ENCODE peak calls at places on chromosomes 5 and 9, in seven cellular contexts. J is brain microvascular endothelial cell; F is aorta; U is right atrium auricular region; V is CD8-positive, alpha-beta T cell; L is psoas muscle; I is GM23248. X is an unnamed sample.

GRCh38 chr5:95379133-95379532 is 12.0 kb upstream of the FAM81B start:
- DNase-seq in J (no peak), F (no peak), U (no peak), V (no peak), L (no peak), I (no peak), X (no peak)

GRCh38 chr9:134333234-134333873 is 7.1 kb downstream of the RXRA start:
- DNase-seq in J (no peak), F (no peak), U (no peak), V (no peak), L (peak; percentile 50), I (peak; percentile 46), X (no peak)

GRCh38 chr5:21817668-21818419 is 1035.3 kb downstream of the CDH12 start:
- DNase-seq in J (no peak), F (no peak), U (no peak), V (no peak), L (no peak), I (peak; percentile 51), X (no peak)

GRCh38 chr5:141641634-141642278 is 5.0 kb downstream of the RELL2 start:
- DNase-seq in J (peak; percentile 68), F (no peak), U (no peak), V (no peak), L (no peak), I (peak; percentile 80), X (no peak)

GRCh38 chr9:75170898-75171360 is 82.6 kb downstream of the OSTF1 start:
- DNase-seq in J (peak; percentile 85), F (no peak), U (no peak), V (no peak), L (no peak), I (no peak), X (no peak)

GRCh38 chr9:127963359-127964064 is 17.3 kb downstream of the EEIG1 start:
- DNase-seq in J (no peak), F (no peak), U (no peak), V (no peak), L (no peak), I (no peak), X (peak; percentile 55)

GRCh38 chr5:164422400-164422799 is 917.0 kb downstream of the MAT2B start:
- DNase-seq in J (no peak), F (no peak), U (no peak), V (no peak), L (no peak), I (peak; percentile 2), X (no peak)

GRCh38 chr9:79798450-79798849 is 226.7 kb downstream of the TLE4 start:
- DNase-seq in J (no peak), F (no peak), U (no peak), V (no peak), L (no peak), I (no peak), X (no peak)

GRCh38 chr5:17355585-17356346 is 138.3 kb downstream of the BASP1 start:
- DNase-seq in J (peak; percentile 94), F (no peak), U (no peak), V (no peak), L (no peak), I (peak; percentile 81), X (no peak)

GRCh38 chr5:75373862-75374261 is 36.8 kb downstream of the HMGCR start:
- DNase-seq in J (no peak), F (no peak), U (no peak), V (no peak), L (no peak), I (no peak), X (no peak)

GRCh38 chr9:36158917-36159316 is 10.3 kb upstream of the CCIN start:
- DNase-seq in J (no peak), F (no peak), U (no peak), V (no peak), L (no peak), I (peak; percentile 70), X (peak; percentile 64)

GRCh38 chr5:10406636-10407035 is 35.0 kb upstream of the ROPN1L start:
- DNase-seq in J (no peak), F (no peak), U (no peak), V (no peak), L (no peak), I (no peak), X (no peak)

GRCh38 chr5:124808842-124809268 is 62.4 kb upstream of the ZNF608 start:
- DNase-seq in J (no peak), F (no peak), U (no peak), V (no peak), L (no peak), I (no peak), X (no peak)

GRCh38 chr5:33299621-33300208 is 141.1 kb upstream of the TARS1 start:
- DNase-seq in J (peak; percentile 63), F (no peak), U (no peak), V (no peak), L (no peak), I (peak; percentile 83), X (no peak)

GRCh38 chr5:73844165-73844564 is 218.2 kb downstream of the ARHGEF28 start:
- DNase-seq in J (no peak), F (no peak), U (no peak), V (no peak), L (no peak), I (no peak), X (no peak)

GRCh38 chr9:31023793-31024192 is 1360.7 kb upstream of the ACO1 start:
- DNase-seq in J (no peak), F (no peak), U (no peak), V (no peak), L (no peak), I (no peak), X (no peak)

GRCh38 chr5:160325716-160326115 is 13.4 kb upstream of the CCNJL start:
- DNase-seq in J (no peak), F (no peak), U (no peak), V (no peak), L (no peak), I (no peak), X (no peak)

GRCh38 chr9:115992834-115993233 is 160.8 kb upstream of the PAPPA start:
- DNase-seq in J (peak; percentile 60), F (no peak), U (no peak), V (no peak), L (no peak), I (peak; percentile 58), X (no peak)

GRCh38 chr5:100595152-100595811 is 60.1 kb downstream of the FAM174A start:
- DNase-seq in J (peak; percentile 97), F (peak; percentile 68), U (no peak), V (no peak), L (peak; percentile 30), I (peak; percentile 97), X (peak; percentile 70)

GRCh38 chr5:100590867-100591266 is 55.7 kb downstream of the FAM174A start:
- DNase-seq in J (no peak), F (no peak), U (no peak), V (no peak), L (no peak), I (no peak), X (no peak)

GRCh38 chr5:100600289-100600994 is 65.3 kb downstream of the FAM174A start:
- DNase-seq in J (no peak), F (no peak), U (no peak), V (no peak), L (no peak), I (no peak), X (no peak)

GRCh38 chr5:100595812-100596173 is 60.6 kb downstream of the FAM174A start:
- DNase-seq in J (no peak), F (no peak), U (no peak), V (no peak), L (no peak), I (no peak), X (no peak)
- H3K4me3 ChIP-seq in J (peak overlapping the region; percentile 20), F (no peak overlapping the region), U (no peak overlapping the region), V (no peak overlapping the region), L (peak overlapping the region; percentile 57), I (peak overlapping the region; percentile 63), X (peak overlapping the region; percentile 25)

GRCh38 chr9:33105504-33105903 is 29.0 kb upstream of the SMU1 start:
- DNase-seq in J (no peak), F (no peak), U (no peak), V (no peak), L (no peak), I (no peak), X (no peak)

GRCh38 chr9:33107762-33108161 is 31.3 kb upstream of the SMU1 start:
- DNase-seq in J (no peak), F (no peak), U (no peak), V (no peak), L (no peak), I (peak; percentile 42), X (no peak)

GRCh38 chr9:33105939-33106338 is 29.5 kb upstream of the SMU1 start:
- DNase-seq in J (no peak), F (no peak), U (no peak), V (no peak), L (no peak), I (no peak), X (no peak)

GRCh38 chr9:33106827-33107621 is 30.6 kb upstream of the SMU1 start:
- DNase-seq in J (peak; percentile 58), F (peak; percentile 82), U (peak; percentile 73), V (no peak), L (peak; percentile 69), I (peak; percentile 86), X (peak; percentile 68)

DNA sequence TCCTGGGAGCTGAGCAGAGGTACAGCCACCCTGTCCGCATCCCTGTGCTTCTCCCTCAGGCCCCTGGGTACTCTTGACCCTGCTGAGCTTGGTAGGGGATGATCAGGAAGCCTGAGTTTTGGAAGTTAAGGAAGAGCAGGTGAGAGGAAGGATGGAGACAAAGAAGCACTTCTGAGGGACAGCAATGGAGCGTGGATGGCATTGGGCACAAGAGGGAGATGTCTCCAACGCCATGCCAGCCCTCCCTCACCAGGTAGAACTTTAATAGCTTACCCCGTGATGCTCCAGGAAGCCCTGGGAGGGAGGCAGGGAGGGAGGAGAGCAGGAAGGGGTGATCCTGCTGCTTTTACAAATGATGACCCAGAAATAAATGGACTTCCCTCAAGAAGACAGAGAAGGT is 29.9 kb upstream of the SMU1 start:
- DNase-seq in J (no peak), F (no peak), U (no peak), V (no peak), L (no peak), I (no peak), X (no peak)
- H3K27ac ChIP-seq in J (no peak overlapping the region), F (no peak overlapping the region), U (peak overlapping the region; percentile 58), V (no peak overlapping the region), L (peak overlapping the region; percentile 56), I (peak overlapping the region; percentile 82), X (peak overlapping the region; percentile 51)

GRCh38 chr5:14157494-14157782 is 14.3 kb downstream of the TRIO start:
- DNase-seq in J (no peak), F (no peak), U (no peak), V (no peak), L (no peak), I (no peak), X (no peak)
- H3K4me3 ChIP-seq in J (peak overlapping the region; percentile 31), F (no peak overlapping the region), U (no peak overlapping the region), V (no peak overlapping the region), L (peak overlapping the region; percentile 47), I (peak overlapping the region; percentile 63), X (no peak overlapping the region)

DNA sequence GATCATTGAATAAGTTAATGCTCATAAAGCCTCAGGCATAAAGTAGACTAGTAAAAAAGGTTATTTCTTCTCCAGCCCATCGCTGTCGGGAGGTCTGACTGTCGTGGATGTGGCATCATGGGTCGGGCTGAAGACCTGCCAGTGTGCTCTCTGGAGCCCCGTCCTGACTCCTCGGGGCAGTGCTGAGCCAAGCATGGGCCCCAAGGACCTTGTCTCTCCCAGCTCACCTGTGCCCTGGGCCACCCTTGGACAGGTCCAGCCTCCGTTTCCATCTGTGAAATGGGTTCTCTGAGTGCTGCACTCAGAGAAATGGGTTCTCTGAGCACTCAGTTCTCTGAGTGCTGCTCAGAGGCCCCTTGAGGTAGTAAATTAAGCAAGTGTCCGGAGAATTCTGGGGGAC is 269.0 kb downstream of the GADD45G start:
- DNase-seq in J (no peak), F (no peak), U (peak; percentile 40), V (no peak), L (no peak), I (no peak), X (no peak)
- H3K27ac ChIP-seq in J (no peak overlapping the region), F (no peak overlapping the region), U (peak overlapping the region; percentile 97), V (no peak overlapping the region), L (peak overlapping the region; percentile 73), I (no peak overlapping the region), X (peak overlapping the region; percentile 66)

GRCh38 chr9:100428871-100429654 is 2.1 kb downstream of the MSANTD3 start:
- DNase-seq in J (peak; percentile 98), F (no peak), U (peak; percentile 64), V (no peak), L (no peak), I (peak; percentile 98), X (no peak)
- H3K4me3 ChIP-seq in J (peak overlapping the region; percentile 77), F (no peak overlapping the region), U (no peak overlapping the region), V (no peak overlapping the region), L (peak overlapping the region; percentile 92), I (peak overlapping the region; percentile 90), X (no peak overlapping the region)

X was measured in right cardiac atrium.